ENCODE peak calls at places on chromosome 1, in eight cellular contexts. One of them, this sample, is unnamed.

GRCh38 chr1:58548381-58548780 is 1.9 kb upstream of the OMA1 start:
- DNase-seq in NCI-H1105: no peak
- DNase-seq in nucleus accumbens: no peak
- DNase-seq in AG10803: no peak
- DNase-seq in COR-L47: no peak
- DNase-seq in pulmonary artery endothelial cell: no peak
- DNase-seq in NCI-H1694 treated with DMSO at 0.1 percent for 48 hours: no peak
- DNase-seq in KBM-7: no peak
- DNase-seq in this sample: no peak

GRCh38 chr1:22018583-22019559 is 17.4 kb downstream of the CELA3A start:
- DNase-seq in pulmonary artery endothelial cell: peak; percentile 56
- DNase-seq in nucleus accumbens: no peak
- DNase-seq in NCI-H1694 treated with DMSO at 0.1 percent for 48 hours: no peak
- DNase-seq in KBM-7: peak; percentile 95
- DNase-seq in NCI-H1105: no peak
- DNase-seq in COR-L47: no peak
- DNase-seq in AG10803: peak; percentile 90
- DNase-seq in this sample: peak; percentile 89

GRCh38 chr1:155938220-155938627 is 3.2 kb upstream of the RXFP4 start:
- DNase-seq in pulmonary artery endothelial cell: peak; percentile 36
- DNase-seq in NCI-H1105: peak; percentile 37
- DNase-seq in NCI-H1694 treated with DMSO at 0.1 percent for 48 hours: peak; percentile 97
- DNase-seq in COR-L47: peak; percentile 58
- DNase-seq in nucleus accumbens: no peak
- DNase-seq in AG10803: peak; percentile 70
- DNase-seq in KBM-7: peak; percentile 86
- DNase-seq in this sample: peak; percentile 55

GRCh38 chr1:10891081-10891480 is 94.6 kb upstream of the CASZ1 start:
- DNase-seq in nucleus accumbens: no peak
- DNase-seq in COR-L47: no peak
- DNase-seq in KBM-7: no peak
- DNase-seq in NCI-H1694 treated with DMSO at 0.1 percent for 48 hours: no peak
- DNase-seq in NCI-H1105: no peak
- DNase-seq in AG10803: no peak
- DNase-seq in pulmonary artery endothelial cell: no peak
- DNase-seq in this sample: no peak

GRCh38 chr1:162753998-162754585 is 36.4 kb upstream of the HSD17B7 start:
- DNase-seq in KBM-7: no peak
- DNase-seq in NCI-H1105: no peak
- DNase-seq in pulmonary artery endothelial cell: no peak
- DNase-seq in COR-L47: no peak
- DNase-seq in AG10803: peak; percentile 41
- DNase-seq in nucleus accumbens: no peak
- DNase-seq in NCI-H1694 treated with DMSO at 0.1 percent for 48 hours: no peak
- DNase-seq in this sample: no peak

GRCh38 chr1:85494957-85495266 is 30.0 kb upstream of the DDAH1 start:
- DNase-seq in COR-L47: no peak
- DNase-seq in NCI-H1694 treated with DMSO at 0.1 percent for 48 hours: no peak
- DNase-seq in AG10803: peak; percentile 44
- DNase-seq in pulmonary artery endothelial cell: no peak
- DNase-seq in NCI-H1105: no peak
- DNase-seq in nucleus accumbens: no peak
- DNase-seq in KBM-7: no peak
- DNase-seq in this sample: no peak

GRCh38 chr1:168553680-168554553 is 10.1 kb upstream of the XCL2 start:
- DNase-seq in NCI-H1105: no peak
- DNase-seq in AG10803: no peak
- DNase-seq in NCI-H1694 treated with DMSO at 0.1 percent for 48 hours: no peak
- DNase-seq in pulmonary artery endothelial cell: no peak
- DNase-seq in KBM-7: peak; percentile 29
- DNase-seq in nucleus accumbens: no peak
- DNase-seq in COR-L47: no peak
- DNase-seq in this sample: no peak

GRCh38 chr1:1246601-1247340 is at the start of gene C1QTNF12:
- DNase-seq in KBM-7: no peak
- DNase-seq in pulmonary artery endothelial cell: no peak
- DNase-seq in AG10803: no peak
- DNase-seq in nucleus accumbens: no peak
- DNase-seq in COR-L47: no peak
- DNase-seq in NCI-H1105: no peak
- DNase-seq in NCI-H1694 treated with DMSO at 0.1 percent for 48 hours: no peak
- DNase-seq in this sample: no peak

GRCh38 chr1:209454340-209455014 is 129.0 kb upstream of the CAMK1G start:
- DNase-seq in nucleus accumbens: no peak
- DNase-seq in NCI-H1105: no peak
- DNase-seq in pulmonary artery endothelial cell: no peak
- DNase-seq in KBM-7: no peak
- DNase-seq in AG10803: peak; percentile 20
- DNase-seq in COR-L47: no peak
- DNase-seq in NCI-H1694 treated with DMSO at 0.1 percent for 48 hours: no peak
- DNase-seq in this sample: no peak

GRCh38 chr1:169509354-169509753 is 23.6 kb upstream of the SLC19A2 start:
- DNase-seq in COR-L47: peak; percentile 82
- DNase-seq in NCI-H1694 treated with DMSO at 0.1 percent for 48 hours: no peak
- DNase-seq in nucleus accumbens: no peak
- DNase-seq in pulmonary artery endothelial cell: no peak
- DNase-seq in KBM-7: no peak
- DNase-seq in NCI-H1105: no peak
- DNase-seq in AG10803: no peak
- DNase-seq in this sample: no peak

GRCh38 chr1:23793018-23793781 is 2.3 kb downstream of the LYPLA2 start:
- DNase-seq in KBM-7: no peak
- DNase-seq in COR-L47: no peak
- DNase-seq in pulmonary artery endothelial cell: no peak
- DNase-seq in NCI-H1105: no peak
- DNase-seq in AG10803: peak; percentile 34
- DNase-seq in nucleus accumbens: peak; percentile 29
- DNase-seq in NCI-H1694 treated with DMSO at 0.1 percent for 48 hours: no peak
- DNase-seq in this sample: no peak

GRCh38 chr1:33902486-33903209 is 38.8 kb downstream of the HMGB4 start:
- DNase-seq in COR-L47: no peak
- DNase-seq in NCI-H1694 treated with DMSO at 0.1 percent for 48 hours: no peak
- DNase-seq in NCI-H1105: no peak
- DNase-seq in nucleus accumbens: no peak
- DNase-seq in AG10803: peak; percentile 55
- DNase-seq in KBM-7: no peak
- DNase-seq in pulmonary artery endothelial cell: no peak
- DNase-seq in this sample: no peak

GRCh38 chr1:175237389-175237788 is 44.8 kb upstream of the KIAA0040 start:
- DNase-seq in NCI-H1694 treated with DMSO at 0.1 percent for 48 hours: no peak
- DNase-seq in KBM-7: no peak
- DNase-seq in AG10803: no peak
- DNase-seq in pulmonary artery endothelial cell: no peak
- DNase-seq in NCI-H1105: no peak
- DNase-seq in nucleus accumbens: no peak
- DNase-seq in COR-L47: no peak
- DNase-seq in this sample: no peak

This sample was measured in GDM1.